ENCODE peak calls at places on chromosome 22, in four cellular contexts. P is cardiac fibroblast, A is fibroblast of villous mesenchyme, F is HepG2. M is an unnamed sample.

GRCh38 chr22:28220626-28221363 is 301.7 kb upstream of the PITPNB start:
- DNase-seq in P (no peak), A (no peak), F (no peak), M (no peak)

GRCh38 chr22:44097263-44098020 is 73.3 kb downstream of the PARVB start:
- DNase-seq in P (no peak), A (no peak), F (no peak), M (no peak)

GRCh38 chr22:19289475-19290161 is 1.9 kb downstream of the CLTCL1 start:
- DNase-seq in P (peak), A (peak), F (no peak), M (peak)

GRCh38 chr22:17167486-17167885 is 8.4 kb upstream of the HDHD5 start:
- DNase-seq in P (no peak), A (no peak), F (no peak), M (no peak)

GRCh38 chr22:29351042-29351441 is 35.5 kb upstream of the RASL10A start:
- DNase-seq in P (no peak), A (no peak), F (no peak), M (no peak)

GRCh38 chr22:38097557-38098409 is 12.7 kb downstream of the BAIAP2L2 start:
- DNase-seq in P (no peak), A (peak), F (no peak), M (peak)

GRCh38 chr22:38756631-38757463 is 1.0 kb upstream of the SUN2 start:
- DNase-seq in P (no peak), A (no peak), F (no peak), M (no peak)

GRCh38 chr22:49377306-49377705 is 450.4 kb downstream of the BRD1 start:
- DNase-seq in P (no peak), A (no peak), F (no peak), M (no peak)

GRCh38 chr22:42719133-42719532 is 1.5 kb downstream of the A4GALT start:
- DNase-seq in P (no peak), A (no peak), F (no peak), M (no peak)

GRCh38 chr22:43953988-43954771 is 1.1 kb upstream of the SAMM50 start:
- DNase-seq in P (no peak), A (no peak), F (no peak), M (no peak)

GRCh38 chr22:45911601-45912271 is 65.2 kb downstream of the WNT7B start:
- DNase-seq in P (peak), A (peak), F (peak), M (peak)
- TF ChIP-seq CTCF in P (no peak), A (no peak), F (peak), M (no peak)

DNA sequence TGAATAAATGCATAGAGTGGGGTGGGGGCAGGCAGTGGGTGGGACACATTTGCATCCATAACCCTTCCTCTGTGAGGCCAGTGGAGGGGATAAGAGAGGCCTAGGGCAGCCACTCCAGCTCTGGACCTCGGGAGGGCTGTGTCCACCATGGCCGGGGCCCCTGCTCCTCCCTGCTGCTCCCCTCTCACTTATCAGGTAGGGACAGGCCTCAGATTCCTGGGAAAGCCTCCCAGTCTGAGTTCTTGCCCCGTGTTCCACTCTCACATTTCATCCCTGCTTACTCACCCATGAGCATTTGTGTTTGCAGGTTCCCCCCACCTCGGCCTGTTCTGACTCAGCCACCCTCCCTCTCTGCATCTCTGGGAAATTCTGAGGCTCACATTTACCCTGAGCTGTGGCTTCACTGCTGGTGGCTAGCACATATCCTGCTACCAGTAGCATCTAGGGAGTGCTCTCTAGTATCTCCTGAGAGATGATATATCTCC is 128.7 kb upstream of the TOP3B start:
- DNase-seq in P (peak), A (peak), F (no peak), M (peak)
- H3K4me3 ChIP-seq in P (no peak), A (no peak), F (no peak), M (no peak)

DNA sequence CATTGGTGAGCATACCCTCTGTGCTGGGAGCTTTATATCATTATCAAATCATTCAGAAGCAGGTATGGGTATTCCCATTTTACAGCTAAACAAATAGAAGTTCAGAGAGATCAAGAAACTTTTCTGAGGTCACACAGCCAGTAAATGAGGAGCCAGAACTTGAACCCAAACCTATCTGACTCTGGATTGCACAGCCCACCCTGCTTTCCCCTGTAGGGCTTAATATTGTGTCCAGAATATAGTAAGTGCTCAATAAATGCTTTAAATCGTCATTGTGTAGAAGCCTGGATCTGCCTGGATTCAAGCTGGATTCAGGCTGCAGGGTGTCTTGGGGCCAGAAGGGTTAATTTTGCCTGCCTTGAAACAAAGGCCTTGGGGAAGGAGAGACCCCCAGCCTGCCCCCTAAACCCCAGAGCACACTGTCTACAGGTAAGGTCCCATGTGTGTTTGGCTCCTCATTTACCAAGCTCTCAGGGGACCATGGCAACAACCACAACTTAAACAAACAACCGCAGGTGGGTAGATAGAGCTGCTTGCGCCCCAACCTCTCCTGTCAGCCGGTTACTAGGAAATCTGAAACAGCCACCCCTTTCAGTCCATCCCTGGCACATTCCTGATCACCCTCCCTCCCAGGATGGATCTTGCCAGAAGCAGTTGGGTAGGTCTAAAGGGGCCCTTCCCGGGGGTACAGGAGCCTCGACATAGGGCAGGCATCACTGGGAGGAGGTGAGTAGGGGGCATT is 3.0 kb upstream of the SEC14L3 start:
- DNase-seq in P (no peak), A (no peak), F (no peak), M (no peak)
- TF ChIP-seq CTCF in P (no peak), A (no peak), F (no peak), M (no peak)

GRCh38 chr22:45210577-45211431 is 29.9 kb downstream of the KIAA0930 start:
- DNase-seq in P (no peak), A (peak), F (no peak), M (no peak)
- H3K4me3 ChIP-seq in P (no peak), A (peak), F (no peak), M (no peak)

GRCh38 chr22:32585737-32586136 is 111.1 kb downstream of the FBXO7 start:
- DNase-seq in P (no peak), A (no peak), F (no peak), M (no peak)

GRCh38 chr22:32584650-32585049 is 110.0 kb downstream of the FBXO7 start:
- DNase-seq in P (peak), A (peak), F (no peak), M (peak)

GRCh38 chr22:32579533-32580220 is 105.1 kb downstream of the FBXO7 start:
- DNase-seq in P (no peak), A (peak), F (peak), M (no peak)

GRCh38 chr22:32583921-32584335 is 109.3 kb downstream of the FBXO7 start:
- DNase-seq in P (no peak), A (peak), F (peak), M (peak)

DNA sequence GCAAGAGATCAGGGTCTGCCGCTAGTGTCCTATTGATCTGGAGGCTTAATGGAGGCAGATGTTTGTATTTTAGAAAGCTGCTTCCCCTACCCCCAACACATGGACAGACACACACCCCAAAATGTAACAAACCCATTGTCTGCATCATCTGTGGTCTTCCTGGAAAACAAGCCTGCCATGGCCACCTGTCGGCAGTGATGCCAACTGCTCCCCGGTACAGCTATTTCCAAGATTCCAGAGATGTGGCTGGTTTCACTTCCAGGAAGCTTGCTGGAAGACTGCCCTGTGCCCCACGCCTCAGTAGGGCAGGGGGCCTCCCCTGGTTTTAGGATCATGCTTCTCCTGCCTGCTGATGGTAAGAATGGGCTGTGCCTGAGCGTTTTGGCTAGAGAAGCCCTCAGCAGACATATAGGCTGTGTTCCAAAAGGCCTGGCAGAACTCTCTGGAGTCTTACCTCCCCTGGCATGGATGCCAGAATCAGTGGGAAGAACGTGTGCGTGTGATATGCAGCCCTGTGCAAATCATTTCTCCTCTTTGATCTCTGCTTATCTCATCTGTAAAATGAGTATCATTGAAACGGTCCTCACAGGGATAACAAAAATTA is 108.6 kb downstream of the FBXO7 start:
- DNase-seq in P (no peak), A (no peak), F (no peak), M (no peak)
- TF ChIP-seq CTCF in P (no peak), A (no peak), F (peak), M (no peak)

GRCh38 chr22:45969801-45970464 is 7.0 kb downstream of the WNT7B start:
- DNase-seq in P (no peak), A (no peak), F (no peak), M (no peak)

GRCh38 chr22:45972091-45972867 is 4.7 kb downstream of the WNT7B start:
- DNase-seq in P (no peak), A (no peak), F (no peak), M (no peak)

GRCh38 chr22:45970709-45971388 is 6.1 kb downstream of the WNT7B start:
- DNase-seq in P (no peak), A (no peak), F (no peak), M (no peak)

GRCh38 chr22:45972868-45973212 is 4.1 kb downstream of the WNT7B start:
- DNase-seq in P (no peak), A (no peak), F (no peak), M (no peak)

GRCh38 chr22:45971389-45972028 is 5.5 kb downstream of the WNT7B start:
- DNase-seq in P (no peak), A (no peak), F (no peak), M (no peak)
- H3K4me3 ChIP-seq in P (peak), A (peak), F (no peak), M (peak)

GRCh38 chr22:36532466-36532865 is 3.5 kb upstream of the EIF3D start:
- DNase-seq in P (no peak), A (no peak), F (no peak), M (no peak)

GRCh38 chr22:36528336-36528735 is 630 bp downstream of the EIF3D start:
- DNase-seq in P (peak), A (peak), F (no peak), M (peak)

GRCh38 chr22:36528795-36529718 is at the start of gene EIF3D:
- DNase-seq in P (peak), A (peak), F (peak), M (peak)
- TF ChIP-seq CTCF in P (no peak), A (no peak), F (no peak), M (no peak)

GRCh38 chr22:41369089-41369745 is 12.5 kb upstream of the TEF start:
- DNase-seq in P (no peak), A (no peak), F (no peak), M (no peak)

GRCh38 chr22:41367680-41368542 is 13.8 kb upstream of the TEF start:
- DNase-seq in P (peak), A (peak), F (peak), M (peak)

GRCh38 chr22:41367039-41367679 is 14.6 kb upstream of the TEF start:
- DNase-seq in P (peak), A (peak), F (peak), M (peak)

GRCh38 chr22:41369837-41370236 is 11.9 kb upstream of the TEF start:
- DNase-seq in P (no peak), A (no peak), F (no peak), M (no peak)

DNA sequence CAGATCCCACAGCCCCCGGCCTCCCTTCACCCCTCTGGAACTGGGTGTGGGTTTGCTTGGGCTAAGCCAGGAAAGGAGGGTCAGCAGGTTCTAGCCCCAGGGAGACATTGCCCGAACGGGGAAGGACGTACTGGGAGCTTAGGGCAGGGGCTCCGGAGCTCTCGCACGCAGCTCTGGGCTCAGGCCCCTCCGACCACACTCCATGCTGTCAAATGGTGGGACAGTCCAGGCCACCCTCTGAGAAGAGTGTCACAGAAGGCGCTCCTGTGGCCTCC is 13.3 kb upstream of the TEF start:
- DNase-seq in P (no peak), A (no peak), F (no peak), M (no peak)
- H3K4me3 ChIP-seq in P (no peak), A (no peak), F (no peak), M (no peak)

GRCh38 chr22:23204541-23205157 is 24.3 kb downstream of the BCR start:
- DNase-seq in P (no peak), A (no peak), F (no peak), M (no peak)
- TF ChIP-seq CTCF in P (no peak), A (no peak), F (no peak), M (no peak)

GRCh38 chr22:25348391-25348790 is 129.0 kb downstream of the CRYBB2 start:
- DNase-seq in P (no peak), A (no peak), F (no peak), M (no peak)

GRCh38 chr22:25351631-25352293 is 132.3 kb downstream of the CRYBB2 start:
- DNase-seq in P (no peak), A (no peak), F (no peak), M (no peak)

GRCh38 chr22:25350551-25350971 is 131.1 kb downstream of the CRYBB2 start:
- DNase-seq in P (no peak), A (no peak), F (no peak), M (no peak)

GRCh38 chr22:25346859-25347751 is 127.7 kb downstream of the CRYBB2 start:
- DNase-seq in P (no peak), A (no peak), F (no peak), M (peak)

GRCh38 chr22:25347752-25348102 is 128.3 kb downstream of the CRYBB2 start:
- DNase-seq in P (peak), A (peak), F (no peak), M (peak)
- H3K4me3 ChIP-seq in P (no peak), A (no peak), F (no peak), M (no peak)

M was measured in fibroblast of pulmonary artery.